ENCODE peak calls at places on chromosomes 4 and X, in nine cellular contexts. One of them, this sample, is unnamed.
A peak's percentile ranks its signal among the peaks of the same experiment; 100 is the strongest.

GRCh38 chrX:112901821-112902732 is 61.4 kb upstream of the AMOT start:
- DNase-seq in lower lobe of right lung: no peak
- DNase-seq in SK-N-SH: peak; percentile 19
- DNase-seq in stimulated activated CD4-positive, alpha-beta T cell treated with anti-CD3 and anti-CD28 coated beads, Interleukin-15, amount 100 ng/mL, for 1 hour: no peak
- DNase-seq in COLO829: no peak
- DNase-seq in RWPE2: no peak
- DNase-seq in uterus: no peak
- DNase-seq in iris pigment epithelial cell: no peak
- DNase-seq in iPS-NIHi11: no peak
- DNase-seq in this sample: no peak

GRCh38 chrX:23729214-23729613 is 13.9 kb downstream of the ACOT9 start:
- DNase-seq in COLO829: no peak
- DNase-seq in uterus: no peak
- DNase-seq in RWPE2: no peak
- DNase-seq in iris pigment epithelial cell: no peak
- DNase-seq in SK-N-SH: no peak
- DNase-seq in stimulated activated CD4-positive, alpha-beta T cell treated with anti-CD3 and anti-CD28 coated beads, Interleukin-15, amount 100 ng/mL, for 1 hour: no peak
- DNase-seq in iPS-NIHi11: no peak
- DNase-seq in lower lobe of right lung: no peak
- DNase-seq in this sample: no peak

GRCh38 chr4:33429971-33430370 is 2709.8 kb downstream of the PCDH7 start:
- DNase-seq in uterus: no peak
- DNase-seq in RWPE2: no peak
- DNase-seq in iris pigment epithelial cell: no peak
- DNase-seq in stimulated activated CD4-positive, alpha-beta T cell treated with anti-CD3 and anti-CD28 coated beads, Interleukin-15, amount 100 ng/mL, for 1 hour: no peak
- DNase-seq in lower lobe of right lung: no peak
- DNase-seq in SK-N-SH: no peak
- DNase-seq in iPS-NIHi11: no peak
- DNase-seq in COLO829: no peak
- DNase-seq in this sample: no peak

GRCh38 chr4:159446266-159446976 is 343.5 kb downstream of the RAPGEF2 start:
- DNase-seq in uterus: peak; percentile 13
- DNase-seq in SK-N-SH: peak; percentile 63
- DNase-seq in stimulated activated CD4-positive, alpha-beta T cell treated with anti-CD3 and anti-CD28 coated beads, Interleukin-15, amount 100 ng/mL, for 1 hour: no peak
- DNase-seq in COLO829: peak; percentile 77
- DNase-seq in iris pigment epithelial cell: peak; percentile 81
- DNase-seq in lower lobe of right lung: no peak
- DNase-seq in iPS-NIHi11: peak; percentile 69
- DNase-seq in RWPE2: no peak
- DNase-seq in this sample: no peak

GRCh38 chr4:74056114-74056857 is 17.8 kb upstream of the CXCL3 start:
- DNase-seq in lower lobe of right lung: no peak
- DNase-seq in stimulated activated CD4-positive, alpha-beta T cell treated with anti-CD3 and anti-CD28 coated beads, Interleukin-15, amount 100 ng/mL, for 1 hour: no peak
- DNase-seq in iPS-NIHi11: no peak
- DNase-seq in iris pigment epithelial cell: peak; percentile 27
- DNase-seq in RWPE2: no peak
- DNase-seq in SK-N-SH: no peak
- DNase-seq in uterus: no peak
- DNase-seq in COLO829: peak; percentile 51
- DNase-seq in this sample: no peak

GRCh38 chr4:22385615-22386014 is 130.3 kb downstream of the ADGRA3 start:
- DNase-seq in iris pigment epithelial cell: peak; percentile 51
- DNase-seq in iPS-NIHi11: no peak
- DNase-seq in RWPE2: peak; percentile 64
- DNase-seq in COLO829: peak; percentile 30
- DNase-seq in SK-N-SH: no peak
- DNase-seq in uterus: no peak
- DNase-seq in lower lobe of right lung: no peak
- DNase-seq in stimulated activated CD4-positive, alpha-beta T cell treated with anti-CD3 and anti-CD28 coated beads, Interleukin-15, amount 100 ng/mL, for 1 hour: no peak
- DNase-seq in this sample: no peak

GRCh38 chr4:18020145-18020670 is 1.3 kb downstream of the LCORL start:
- DNase-seq in uterus: no peak
- DNase-seq in SK-N-SH: no peak
- DNase-seq in iris pigment epithelial cell: peak; percentile 23
- DNase-seq in COLO829: no peak
- DNase-seq in iPS-NIHi11: no peak
- DNase-seq in lower lobe of right lung: no peak
- DNase-seq in stimulated activated CD4-positive, alpha-beta T cell treated with anti-CD3 and anti-CD28 coated beads, Interleukin-15, amount 100 ng/mL, for 1 hour: no peak
- DNase-seq in RWPE2: no peak
- DNase-seq in this sample: no peak

GRCh38 chrX:118552501-118552900 is 56.9 kb downstream of the DOCK11 start:
- DNase-seq in stimulated activated CD4-positive, alpha-beta T cell treated with anti-CD3 and anti-CD28 coated beads, Interleukin-15, amount 100 ng/mL, for 1 hour: no peak
- DNase-seq in lower lobe of right lung: peak; percentile 48
- DNase-seq in iris pigment epithelial cell: peak; percentile 78
- DNase-seq in RWPE2: no peak
- DNase-seq in uterus: no peak
- DNase-seq in iPS-NIHi11: no peak
- DNase-seq in SK-N-SH: no peak
- DNase-seq in COLO829: peak; percentile 39
- DNase-seq in this sample: no peak

GRCh38 chr4:20944451-20944850 is 244.2 kb downstream of the PACRGL start:
- DNase-seq in SK-N-SH: no peak
- DNase-seq in stimulated activated CD4-positive, alpha-beta T cell treated with anti-CD3 and anti-CD28 coated beads, Interleukin-15, amount 100 ng/mL, for 1 hour: no peak
- DNase-seq in COLO829: no peak
- DNase-seq in lower lobe of right lung: no peak
- DNase-seq in iris pigment epithelial cell: no peak
- DNase-seq in uterus: no peak
- DNase-seq in RWPE2: no peak
- DNase-seq in iPS-NIHi11: no peak
- DNase-seq in this sample: no peak

GRCh38 chr4:154506253-154506652 is 14.7 kb upstream of the DCHS2 start:
- DNase-seq in RWPE2: no peak
- DNase-seq in SK-N-SH: peak; percentile 12
- DNase-seq in stimulated activated CD4-positive, alpha-beta T cell treated with anti-CD3 and anti-CD28 coated beads, Interleukin-15, amount 100 ng/mL, for 1 hour: no peak
- DNase-seq in iris pigment epithelial cell: peak; percentile 33
- DNase-seq in uterus: peak; percentile 51
- DNase-seq in COLO829: peak; percentile 49
- DNase-seq in lower lobe of right lung: no peak
- DNase-seq in iPS-NIHi11: peak; percentile 27
- DNase-seq in this sample: no peak

GRCh38 chrX:50107470-50107869 is 93.3 kb downstream of the AKAP4 start:
- DNase-seq in COLO829: no peak
- DNase-seq in uterus: no peak
- DNase-seq in stimulated activated CD4-positive, alpha-beta T cell treated with anti-CD3 and anti-CD28 coated beads, Interleukin-15, amount 100 ng/mL, for 1 hour: no peak
- DNase-seq in lower lobe of right lung: no peak
- DNase-seq in iPS-NIHi11: no peak
- DNase-seq in RWPE2: no peak
- DNase-seq in SK-N-SH: no peak
- DNase-seq in iris pigment epithelial cell: peak; percentile 17
- DNase-seq in this sample: no peak

GRCh38 chr4:185566972-185567749 is 31.9 kb upstream of the PDLIM3 start:
- DNase-seq in lower lobe of right lung: no peak
- DNase-seq in COLO829: peak; percentile 94
- DNase-seq in stimulated activated CD4-positive, alpha-beta T cell treated with anti-CD3 and anti-CD28 coated beads, Interleukin-15, amount 100 ng/mL, for 1 hour: no peak
- DNase-seq in uterus: peak; percentile 79
- DNase-seq in iris pigment epithelial cell: peak; percentile 90
- DNase-seq in RWPE2: no peak
- DNase-seq in SK-N-SH: no peak
- DNase-seq in iPS-NIHi11: no peak
- DNase-seq in this sample: no peak